ENCODE peak calls at places on chromosome 3, in ten cellular contexts. P is CD8-positive, alpha-beta memory T cell; K is AG09309; I is GM12865; G is IMR-90; N is cardiac muscle cell; H is stomach; T is left ventricle myocardium inferior; J is fibroblast of mammary gland; C is HCT116. B is an unnamed sample.

GRCh38 chr3:13345772-13346171 is 74.3 kb downstream of the NUP210 start:
- DNase-seq in P (no peak), K (no peak), I (no peak), G (no peak), N (no peak), H (no peak), T (no peak), J (no peak), C (no peak), B (no peak)

GRCh38 chr3:175741951-175742350 is 882.8 kb downstream of the NAALADL2 start:
- DNase-seq in P (no peak), K (no peak), I (no peak), G (peak), N (peak), H (no peak), T (no peak), J (peak), C (no peak), B (no peak)

GRCh38 chr3:142209655-142210054 is 15.7 kb downstream of the GK5 start:
- DNase-seq in P (no peak), K (peak), I (no peak), G (peak), N (peak), H (no peak), T (no peak), J (peak), C (no peak), B (no peak)

GRCh38 chr3:175288616-175289015 is 429.5 kb downstream of the NAALADL2 start:
- DNase-seq in P (no peak), K (no peak), I (no peak), G (peak), N (peak), H (no peak), T (no peak), J (no peak), C (no peak), B (no peak)

GRCh38 chr3:18389108-18389733 is 35.9 kb downstream of the SATB1 start:
- DNase-seq in P (peak), K (no peak), I (peak), G (peak), N (peak), H (no peak), T (no peak), J (peak), C (peak), B (no peak)

GRCh38 chr3:123246846-123247245 is 45.1 kb downstream of the SEC22A start:
- DNase-seq in P (no peak), K (no peak), I (no peak), G (no peak), N (no peak), H (no peak), T (no peak), J (no peak), C (no peak), B (no peak)

GRCh38 chr3:39870706-39871105 is 61.3 kb downstream of the MYRIP start:
- DNase-seq in P (no peak), K (no peak), I (no peak), G (no peak), N (peak), H (no peak), T (no peak), J (peak), C (no peak), B (no peak)

GRCh38 chr3:135792174-135792573 is 173.4 kb upstream of the PPP2R3A start:
- DNase-seq in P (no peak), K (no peak), I (no peak), G (no peak), N (no peak), H (no peak), T (no peak), J (no peak), C (no peak), B (no peak)

GRCh38 chr3:165518346-165518745 is 318.9 kb downstream of the BCHE start:
- DNase-seq in P (no peak), K (no peak), I (no peak), G (peak), N (no peak), H (no peak), T (no peak), J (peak), C (no peak), B (no peak)

GRCh38 chr3:69032137-69032536 is 18.7 kb upstream of the EOGT start:
- DNase-seq in P (no peak), K (no peak), I (no peak), G (peak), N (peak), H (no peak), T (no peak), J (peak), C (no peak), B (no peak)

GRCh38 chr3:142210608-142211007 is 14.8 kb downstream of the GK5 start:
- DNase-seq in P (no peak), K (no peak), I (no peak), G (no peak), N (peak), H (no peak), T (no peak), J (peak), C (no peak), B (no peak)

GRCh38 chr3:76198086-76198485 is 412.7 kb upstream of the ZNF717 start:
- DNase-seq in P (no peak), K (no peak), I (no peak), G (no peak), N (no peak), H (no peak), T (no peak), J (no peak), C (no peak), B (no peak)

GRCh38 chr3:45119824-45120614 is 26.2 kb downstream of the CDCP1 start:
- DNase-seq in P (no peak), K (no peak), I (no peak), G (peak), N (no peak), H (no peak), T (no peak), J (peak), C (no peak), B (no peak)

GRCh38 chr3:111846717-111847116 is 12.3 kb upstream of the PHLDB2 start:
- DNase-seq in P (no peak), K (peak), I (no peak), G (peak), N (peak), H (no peak), T (no peak), J (peak), C (no peak), B (no peak)

GRCh38 chr3:134462236-134463059 is 23.3 kb downstream of the ANAPC13 start:
- DNase-seq in P (no peak), K (peak), I (no peak), G (peak), N (peak), H (no peak), T (no peak), J (peak), C (no peak), B (no peak)

GRCh38 chr3:20079621-20080020 is 39.4 kb downstream of the KAT2B start:
- DNase-seq in P (no peak), K (no peak), I (no peak), G (no peak), N (no peak), H (no peak), T (no peak), J (no peak), C (no peak), B (no peak)

GRCh38 chr3:139113231-139113749 is 68.6 kb upstream of the PRR23C start:
- DNase-seq in P (no peak), K (no peak), I (no peak), G (no peak), N (no peak), H (no peak), T (no peak), J (no peak), C (peak), B (no peak)

GRCh38 chr3:36305929-36306520 is 74.3 kb upstream of the STAC start:
- DNase-seq in P (no peak), K (no peak), I (no peak), G (no peak), N (no peak), H (no peak), T (no peak), J (peak), C (no peak), B (no peak)

GRCh38 chr3:185807455-185808068 is 17.3 kb downstream of the IGF2BP2 start:
- DNase-seq in P (no peak), K (no peak), I (peak), G (peak), N (peak), H (no peak), T (no peak), J (peak), C (peak), B (no peak)

GRCh38 chr3:426056-426455 is 229.5 kb downstream of the CHL1 start:
- DNase-seq in P (no peak), K (no peak), I (no peak), G (no peak), N (no peak), H (no peak), T (no peak), J (peak), C (no peak), B (no peak)

GRCh38 chr3:128068156-128068620 is 16.0 kb downstream of the SEC61A1 start:
- DNase-seq in P (peak), K (no peak), I (peak), G (peak), N (peak), H (no peak), T (no peak), J (peak), C (peak), B (no peak)

GRCh38 chr3:186821429-186822367 is 15.4 kb upstream of the RFC4 start:
- DNase-seq in P (peak), K (peak), I (peak), G (peak), N (peak), H (no peak), T (no peak), J (peak), C (peak), B (no peak)

GRCh38 chr3:181326637-181327223 is 337.2 kb upstream of the DNAJC19 start:
- DNase-seq in P (no peak), K (no peak), I (peak), G (no peak), N (peak), H (no peak), T (no peak), J (peak), C (peak), B (no peak)

GRCh38 chr3:113560845-113561623 is 28.7 kb downstream of the SIDT1 start:
- DNase-seq in P (peak), K (no peak), I (no peak), G (no peak), N (peak), H (no peak), T (no peak), J (peak), C (no peak), B (no peak)

GRCh38 chr3:12287727-12288465 is 974 bp upstream of the PPARG start:
- DNase-seq in P (no peak), K (no peak), I (no peak), G (no peak), N (peak), H (peak), T (peak), J (no peak), C (no peak), B (no peak)

GRCh38 chr3:127822836-127823589 is 698 bp upstream of the MGLL start:
- DNase-seq in P (no peak), K (no peak), I (peak), G (peak), N (peak), H (peak), T (peak), J (no peak), C (no peak), B (no peak)

GRCh38 chr3:48926425-48927392 is 8.1 kb downstream of the ARIH2 start:
- DNase-seq in P (no peak), K (no peak), I (no peak), G (no peak), N (peak), H (no peak), T (no peak), J (no peak), C (no peak), B (no peak)

GRCh38 chr3:194046995-194047681 is 88.8 kb upstream of the HES1 start:
- DNase-seq in P (no peak), K (no peak), I (peak), G (no peak), N (no peak), H (peak), T (peak), J (peak), C (no peak), B (no peak)

GRCh38 chr3:194691481-194692281 is 6.0 kb downstream of the FAM43A start:
- DNase-seq in P (no peak), K (no peak), I (peak), G (no peak), N (no peak), H (peak), T (no peak), J (peak), C (no peak), B (no peak)

GRCh38 chr3:101184111-101184510 is 136.3 kb downstream of the IMPG2 start:
- DNase-seq in P (no peak), K (no peak), I (no peak), G (no peak), N (no peak), H (no peak), T (no peak), J (peak), C (no peak), B (no peak)

GRCh38 chr3:17227472-17227871 is 342.7 kb downstream of the PLCL2 start:
- DNase-seq in P (no peak), K (no peak), I (no peak), G (no peak), N (no peak), H (no peak), T (no peak), J (no peak), C (no peak), B (no peak)

GRCh38 chr3:55584030-55584429 is 96.9 kb upstream of the WNT5A start:
- DNase-seq in P (no peak), K (no peak), I (no peak), G (no peak), N (no peak), H (no peak), T (no peak), J (no peak), C (no peak), B (no peak)

GRCh38 chr3:132662212-132662611 is 2.1 kb downstream of the UBA5 start:
- DNase-seq in P (no peak), K (no peak), I (no peak), G (no peak), N (no peak), H (no peak), T (no peak), J (no peak), C (no peak), B (no peak)

GRCh38 chr3:57179580-57180410 is 14.6 kb upstream of the IL17RD start:
- DNase-seq in P (no peak), K (no peak), I (peak), G (peak), N (peak), H (no peak), T (no peak), J (peak), C (no peak), B (no peak)

DNA sequence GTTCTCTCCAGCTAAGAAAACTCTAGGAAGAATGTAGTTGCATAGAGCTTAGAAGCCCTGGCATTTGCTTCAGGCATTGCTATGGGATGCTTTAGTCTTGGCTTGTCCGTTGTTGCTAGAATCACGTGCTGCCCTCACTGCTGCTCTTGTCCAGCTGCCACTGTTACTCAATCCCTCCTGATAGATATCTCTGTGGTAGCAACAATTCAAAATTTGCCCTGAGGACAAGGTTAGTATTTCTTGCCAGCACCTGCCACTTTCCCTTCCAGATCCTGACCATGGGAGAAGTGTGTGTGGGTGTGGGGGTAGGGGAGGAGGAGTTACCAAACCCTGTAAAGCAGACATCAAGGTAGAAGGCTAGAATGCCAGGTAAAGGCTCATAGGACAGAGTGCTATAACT is 113.8 kb downstream of the PPM1L start:
- DNase-seq in P (no peak), K (no peak), I (no peak), G (no peak), N (peak), H (no peak), T (peak), J (no peak), C (no peak), B (peak)
- H3K4me3 ChIP-seq in P (no peak), K (no peak), I (no peak), G (no peak), N (no peak), H (no peak), T (peak), J (no peak), C (no peak), B (no peak)

GRCh38 chr3:120284702-120285507 is at the start of gene GPR156:
- DNase-seq in P (no peak), K (no peak), I (peak), G (no peak), N (peak), H (no peak), T (no peak), J (no peak), C (no peak), B (no peak)
- H3K4me3 ChIP-seq in P (no peak), K (peak), I (peak), G (peak), N (peak), H (peak), T (peak), J (peak), C (no peak), B (peak)

GRCh38 chr3:64254443-64254842 is 29.2 kb upstream of the PRICKLE2 start:
- DNase-seq in P (no peak), K (no peak), I (no peak), G (no peak), N (no peak), H (no peak), T (no peak), J (no peak), C (no peak), B (no peak)

GRCh38 chr3:64255941-64256340 is 30.7 kb upstream of the PRICKLE2 start:
- DNase-seq in P (no peak), K (no peak), I (no peak), G (no peak), N (no peak), H (no peak), T (no peak), J (no peak), C (no peak), B (peak)

GRCh38 chr3:64259646-64260045 is 34.4 kb upstream of the PRICKLE2 start:
- DNase-seq in P (no peak), K (peak), I (no peak), G (no peak), N (no peak), H (no peak), T (no peak), J (no peak), C (no peak), B (no peak)

GRCh38 chr3:64260391-64260790 is 35.1 kb upstream of the PRICKLE2 start:
- DNase-seq in P (no peak), K (no peak), I (no peak), G (peak), N (no peak), H (no peak), T (no peak), J (no peak), C (no peak), B (no peak)

GRCh38 chr3:64257096-64257755 is 32.0 kb upstream of the PRICKLE2 start:
- DNase-seq in P (no peak), K (no peak), I (no peak), G (no peak), N (no peak), H (no peak), T (no peak), J (peak), C (no peak), B (no peak)
- H3K4me3 ChIP-seq in P (no peak), K (no peak), I (no peak), G (no peak), N (no peak), H (no peak), T (no peak), J (no peak), C (no peak), B (no peak)

DNA sequence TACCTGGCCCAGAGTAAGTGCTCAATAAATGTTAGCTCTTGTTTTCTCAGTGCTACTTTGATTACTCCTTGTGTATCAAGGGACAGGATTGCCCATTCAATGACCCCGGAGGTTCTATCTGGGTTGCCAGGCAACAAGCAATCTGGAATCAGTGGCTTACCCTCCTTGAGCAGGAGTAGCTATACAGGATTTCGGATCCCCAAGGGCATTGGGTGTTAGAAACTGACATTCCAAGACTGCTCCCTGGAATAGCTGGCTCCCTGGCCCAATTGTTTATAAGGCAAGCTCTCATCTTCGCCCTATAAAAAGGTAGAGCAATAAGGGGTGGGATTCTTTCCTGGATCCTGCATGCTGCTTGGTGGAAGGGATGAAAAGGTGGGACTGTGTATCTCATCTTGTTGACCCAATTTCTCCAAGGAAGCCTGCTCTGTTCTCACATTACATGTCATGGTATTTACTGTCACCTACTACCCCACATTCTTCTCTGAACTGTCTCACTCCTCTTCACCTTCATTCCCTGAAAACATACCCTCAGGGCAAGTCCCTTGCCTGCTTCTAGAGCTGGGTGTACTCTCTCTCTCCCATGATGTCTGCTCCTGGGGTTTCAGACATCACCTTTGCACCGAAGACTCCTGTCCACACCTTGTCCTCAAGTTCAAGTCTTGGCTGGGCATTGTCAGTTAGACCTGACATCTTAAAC is 26.4 kb upstream of the SCN10A start:
- DNase-seq in P (no peak), K (no peak), I (no peak), G (no peak), N (no peak), H (no peak), T (no peak), J (no peak), C (no peak), B (no peak)
- H3K4me3 ChIP-seq in P (no peak), K (no peak), I (no peak), G (no peak), N (no peak), H (no peak), T (no peak), J (no peak), C (no peak), B (no peak)

B was measured in LNCaP clone FGC.